ENCODE peak calls at places on chromosomes 16 and 17, in nine cellular contexts. Q is neural progenitor cell, D is cardiac muscle cell, R is heart left ventricle, Y is stomach, K is Caco-2, P is fibroblast of lung, O is left ventricle myocardium inferior, E is mucosa of descending colon. G is an unnamed sample.

GRCh38 chr17:78563189-78564145 is 13.7 kb downstream of the DNAH17 start:
- DNase-seq in Q (no peak), D (peak; percentile 43), R (peak; percentile 47), Y (peak; percentile 71), K (no peak), P (no peak), O (peak; percentile 56), E (no peak), G (no peak)

GRCh38 chr17:12391468-12391867 is 274.2 kb upstream of the MYOCD start:
- DNase-seq in Q (no peak), D (no peak), R (no peak), Y (no peak), K (no peak), P (no peak), O (no peak), E (no peak), G (no peak)

GRCh38 chr17:83096401-83097220 is 17.2 kb downstream of the METRNL start:
- DNase-seq in Q (no peak), D (no peak), R (no peak), Y (peak; percentile 93), K (no peak), P (no peak), O (no peak), E (no peak), G (no peak)

GRCh38 chr17:75557075-75557851 is 30.3 kb upstream of the MYO15B start:
- DNase-seq in Q (no peak), D (peak; percentile 58), R (no peak), Y (peak; percentile 95), K (peak; percentile 82), P (peak; percentile 32), O (no peak), E (peak; percentile 86), G (peak; percentile 99)

GRCh38 chr16:48503779-48504178 is 106.2 kb downstream of the N4BP1 start:
- DNase-seq in Q (no peak), D (peak; percentile 91), R (peak; percentile 80), Y (no peak), K (no peak), P (peak; percentile 92), O (peak; percentile 70), E (no peak), G (no peak)

GRCh38 chr17:65055708-65056638 is 567 bp downstream of the GNA13 start:
- DNase-seq in Q (peak; percentile 43), D (no peak), R (peak; percentile 66), Y (peak; percentile 55), K (peak; percentile 56), P (peak; percentile 43), O (peak; percentile 63), E (peak; percentile 85), G (peak; percentile 69)

GRCh38 chr17:64515419-64515818 is 8.6 kb downstream of the CEP95 start:
- DNase-seq in Q (no peak), D (no peak), R (no peak), Y (no peak), K (no peak), P (no peak), O (no peak), E (no peak), G (no peak)

GRCh38 chr16:72974142-72974769 is 73.7 kb downstream of the ZFHX3 start:
- DNase-seq in Q (no peak), D (peak; percentile 32), R (no peak), Y (peak; percentile 60), K (no peak), P (no peak), O (no peak), E (no peak), G (peak; percentile 71)

GRCh38 chr16:89742948-89743347 is 21.6 kb downstream of the ZNF276 start:
- DNase-seq in Q (no peak), D (no peak), R (no peak), Y (no peak), K (no peak), P (no peak), O (no peak), E (no peak), G (no peak)

GRCh38 chr16:89738538-89739317 is 17.4 kb downstream of the ZNF276 start:
- DNase-seq in Q (no peak), D (no peak), R (no peak), Y (no peak), K (no peak), P (no peak), O (no peak), E (no peak), G (no peak)

GRCh38 chr16:89739383-89739782 is 18.0 kb downstream of the ZNF276 start:
- DNase-seq in Q (no peak), D (no peak), R (no peak), Y (no peak), K (no peak), P (no peak), O (no peak), E (no peak), G (no peak)

GRCh38 chr16:89744813-89745212 is 23.5 kb downstream of the ZNF276 start:
- DNase-seq in Q (no peak), D (no peak), R (peak; percentile 63), Y (no peak), K (no peak), P (no peak), O (peak; percentile 52), E (no peak), G (no peak)

GRCh38 chr16:89741342-89742014 is 20.1 kb downstream of the ZNF276 start:
- DNase-seq in Q (no peak), D (no peak), R (no peak), Y (no peak), K (no peak), P (no peak), O (no peak), E (no peak), G (no peak)
- H3K4me1 ChIP-seq in Q (no peaks in the 10 kb centered on the region), D (peaks cover 18% of the 10 kb centered on the region), R (no peaks in the 10 kb centered on the region), Y (no peaks in the 10 kb centered on the region), K (no peaks in the 10 kb centered on the region), P (no peaks in the 10 kb centered on the region), O (peaks cover 4% of the 10 kb centered on the region), E (no peaks in the 10 kb centered on the region), G (no peaks in the 10 kb centered on the region)

GRCh38 chr17:50394711-50395110 is 2.6 kb downstream of the LRRC59 start:
- DNase-seq in Q (no peak), D (peak; percentile 13), R (no peak), Y (no peak), K (no peak), P (no peak), O (no peak), E (no peak), G (no peak)

GRCh38 chr17:50396261-50397110 is 837 bp downstream of the LRRC59 start:
- DNase-seq in Q (no peak), D (peak; percentile 80), R (no peak), Y (peak; percentile 83), K (peak; percentile 68), P (peak; percentile 81), O (no peak), E (peak; percentile 76), G (peak; percentile 54)

GRCh38 chr17:50392621-50393020 is 4.7 kb downstream of the LRRC59 start:
- DNase-seq in Q (no peak), D (no peak), R (no peak), Y (peak; percentile 58), K (no peak), P (no peak), O (no peak), E (no peak), G (no peak)

GRCh38 chr17:50397111-50397918 is at the start of gene LRRC59:
- DNase-seq in Q (peak; percentile 89), D (peak; percentile 89), R (peak; percentile 94), Y (peak; percentile 92), K (peak; percentile 96), P (peak; percentile 83), O (peak; percentile 90), E (peak; percentile 94), G (peak; percentile 90)

DNA sequence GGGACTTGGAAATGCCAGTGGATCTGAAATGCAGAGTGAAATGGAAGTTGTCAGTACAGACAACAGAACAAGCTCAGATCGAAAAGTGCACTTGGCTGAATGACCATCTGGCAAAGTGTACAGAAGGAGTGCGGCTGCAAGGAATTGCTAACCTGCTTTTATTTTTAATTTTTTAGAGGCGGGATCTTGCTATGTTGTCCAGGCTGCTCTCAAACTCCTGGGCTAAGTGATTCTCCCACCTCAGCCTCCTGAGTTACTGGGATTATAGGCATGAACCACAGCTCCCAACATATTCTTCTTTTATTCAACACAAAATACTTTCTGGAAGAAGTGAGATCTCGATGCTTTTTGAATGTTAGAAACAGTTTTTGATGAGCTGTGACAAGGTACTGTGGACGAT is 3.6 kb downstream of the LRRC59 start:
- DNase-seq in Q (no peak), D (no peak), R (no peak), Y (no peak), K (no peak), P (no peak), O (no peak), E (no peak), G (no peak)
- H3K4me1 ChIP-seq in Q (peaks cover 9% of the 10 kb centered on the region), D (peaks cover 10% of the 10 kb centered on the region), R (peaks cover 23% of the 10 kb centered on the region), Y (peaks cover 57% of the 10 kb centered on the region), K (peaks cover 5% of the 10 kb centered on the region), P (peaks cover 7% of the 10 kb centered on the region), O (peaks cover 40% of the 10 kb centered on the region), E (peaks cover 25% of the 10 kb centered on the region), G (no peaks in the 10 kb centered on the region)

GRCh38 chr16:50253511-50253903 is 12.8 kb upstream of the ADCY7 start:
- DNase-seq in Q (no peak), D (no peak), R (no peak), Y (no peak), K (no peak), P (no peak), O (no peak), E (peak; percentile 36), G (no peak)

GRCh38 chr16:50251375-50252081 is 14.8 kb upstream of the ADCY7 start:
- DNase-seq in Q (no peak), D (peak; percentile 85), R (no peak), Y (no peak), K (no peak), P (peak; percentile 83), O (no peak), E (no peak), G (no peak)

GRCh38 chr16:50254072-50254471 is 12.3 kb upstream of the ADCY7 start:
- DNase-seq in Q (no peak), D (no peak), R (no peak), Y (no peak), K (no peak), P (no peak), O (no peak), E (peak; percentile 21), G (no peak)

GRCh38 chr16:50252874-50253510 is 13.4 kb upstream of the ADCY7 start:
- DNase-seq in Q (no peak), D (no peak), R (no peak), Y (no peak), K (no peak), P (no peak), O (no peak), E (no peak), G (no peak)

DNA sequence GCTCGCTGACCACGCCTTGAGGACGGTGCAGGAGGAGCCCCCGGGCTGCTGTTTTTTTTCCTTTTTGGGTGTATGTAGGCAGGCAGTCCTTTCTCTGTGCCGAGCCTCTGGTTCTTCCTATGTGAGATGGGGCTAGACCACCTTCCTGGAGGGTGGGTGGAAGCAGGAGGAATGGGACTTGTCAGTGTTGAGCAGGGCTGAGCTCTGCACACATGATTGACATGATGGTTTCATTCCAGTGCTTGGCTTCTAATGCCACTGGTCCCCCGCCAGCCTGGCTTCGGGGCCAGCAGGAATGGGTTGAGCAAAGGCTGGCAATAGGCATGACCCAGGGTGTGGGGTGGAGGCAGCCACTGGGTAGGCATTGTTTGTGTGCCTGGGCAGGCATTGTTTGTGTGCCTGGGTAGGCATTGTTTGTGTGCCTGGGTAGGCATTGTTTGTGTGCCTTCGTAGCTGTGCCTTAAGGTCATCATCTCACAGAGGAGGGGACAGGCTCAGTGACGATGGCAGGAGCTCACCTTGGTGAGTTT is 14.2 kb upstream of the ADCY7 start:
- DNase-seq in Q (no peak), D (no peak), R (no peak), Y (no peak), K (no peak), P (no peak), O (no peak), E (no peak), G (no peak)
- H3K4me1 ChIP-seq in Q (peaks cover 18% of the 10 kb centered on the region), D (no peaks in the 10 kb centered on the region), R (no peaks in the 10 kb centered on the region), Y (no peaks in the 10 kb centered on the region), K (no peaks in the 10 kb centered on the region), P (peaks cover 5% of the 10 kb centered on the region), O (no peaks in the 10 kb centered on the region), E (no peaks in the 10 kb centered on the region), G (no peaks in the 10 kb centered on the region)

GRCh38 chr17:45430738-45431530 is 1.7 kb downstream of the ARHGAP27 start:
- DNase-seq in Q (peak; percentile 48), D (peak; percentile 14), R (no peak), Y (peak; percentile 84), K (peak; percentile 85), P (no peak), O (no peak), E (peak; percentile 86), G (peak; percentile 62)
- H3K4me1 ChIP-seq in Q (peaks cover 10% of the 10 kb centered on the region), D (no peaks in the 10 kb centered on the region), R (peaks cover 24% of the 10 kb centered on the region), Y (peaks cover 55% of the 10 kb centered on the region), K (peaks cover 7% of the 10 kb centered on the region), P (peaks cover 9% of the 10 kb centered on the region), O (peaks cover 62% of the 10 kb centered on the region), E (peaks cover 37% of the 10 kb centered on the region), G (no peaks in the 10 kb centered on the region)

G was measured in right lobe of liver.